ENCODE peak calls at places on chromosomes 4 and X, in six cellular contexts. W, P, T, S, B and C are unnamed samples. For H3K4me1 and H3K36me3, the result is how much of the 10 kb centered on the place peaks cover.

GRCh38 chrX:107482046-107482445 is 32.6 kb downstream of the FRMPD3 start:
- DNase-seq in T (no peak), P (no peak), S (no peak), W (no peak), B (no peak), C (no peak)

GRCh38 chr4:151048913-151049312 is 33.8 kb upstream of the LRBA start:
- DNase-seq in T (no peak), P (no peak), W (peak), B (no peak), S (peak), C (no peak)

GRCh38 chr4:21290562-21290961 is 590.3 kb downstream of the PACRGL start:
- DNase-seq in S (no peak), B (no peak), T (no peak), P (no peak), W (no peak), C (no peak)

GRCh38 chr4:159137176-159137575 is 34.3 kb downstream of the RAPGEF2 start:
- DNase-seq in W (no peak), P (no peak), B (peak), T (no peak), S (no peak), C (no peak)

GRCh38 chrX:130114141-130114561 is 3.9 kb upstream of the ELF4 start:
- DNase-seq in S (no peak), T (no peak), B (no peak), W (no peak), P (no peak), C (no peak)

GRCh38 chr4:153297116-153297515 is 47.4 kb upstream of the MND1 start:
- DNase-seq in S (no peak), W (no peak), T (no peak), P (no peak), B (no peak), C (no peak)

GRCh38 chr4:56976878-56977320 is 507 bp downstream of the NOA1 start:
- DNase-seq in T (peak), S (peak), B (peak), P (peak), W (peak), C (peak)

GRCh38 chr4:109334129-109334528 is 31.7 kb upstream of the COL25A1 start:
- DNase-seq in B (no peak), T (no peak), W (no peak), P (no peak), S (no peak), C (no peak)

GRCh38 chr4:124806403-124806802 is 93.9 kb upstream of the ANKRD50 start:
- DNase-seq in P (no peak), B (no peak), W (no peak), S (no peak), T (no peak), C (peak)

GRCh38 chr4:1413687-1414479 is 7.6 kb upstream of the NKX1-1 start:
- DNase-seq in P (peak), B (no peak), S (peak), T (no peak), W (peak), C (no peak)

GRCh38 chrX:53223955-53224859 is 800 bp downstream of the KDM5C start:
- DNase-seq in W (no peak), B (peak), S (no peak), T (no peak), P (peak), C (no peak)

GRCh38 chrX:1527457-1527856 is 9.5 kb downstream of the P2RY8 start:
- DNase-seq in S (no peak), W (no peak), B (no peak), P (no peak), T (no peak), C (no peak)

GRCh38 chr4:123116412-123116811 is 194.0 kb upstream of the NUDT6 start:
- DNase-seq in S (no peak), B (no peak), P (no peak), T (no peak), W (no peak), C (no peak)

GRCh38 chr4:31573554-31573953 is 853.4 kb downstream of the PCDH7 start:
- DNase-seq in T (no peak), S (no peak), B (no peak), W (no peak), P (no peak), C (no peak)

GRCh38 chrX:50068293-50068568 is 132.6 kb downstream of the AKAP4 start:
- DNase-seq in P (no peak), S (no peak), W (no peak), B (no peak), T (no peak), C (no peak)

GRCh38 chr4:72216539-72217277 is 184.9 kb downstream of the NPFFR2 start:
- DNase-seq in T (no peak), B (no peak), W (no peak), P (peak), S (no peak), C (no peak)

GRCh38 chr4:184599492-184600135 is 49.6 kb downstream of the CASP3 start:
- DNase-seq in P (no peak), W (no peak), S (no peak), T (no peak), B (no peak), C (no peak)

GRCh38 chr4:113707013-113707412 is 54.5 kb downstream of the CAMK2D start:
- DNase-seq in P (no peak), B (no peak), S (no peak), W (no peak), T (no peak), C (no peak)

GRCh38 chrX:136376713-136377112 is 76.0 kb downstream of the ADGRG4 start:
- DNase-seq in B (no peak), T (no peak), W (no peak), S (no peak), P (no peak), C (no peak)

GRCh38 chr4:141652161-141652778 is 15.9 kb downstream of the IL15 start:
- DNase-seq in W (no peak), S (no peak), P (no peak), B (no peak), T (no peak), C (no peak)

GRCh38 chr4:18676136-18676922 is 654.8 kb upstream of the LCORL start:
- DNase-seq in B (no peak), W (peak), S (no peak), T (no peak), P (no peak), C (no peak)

GRCh38 chrX:135185795-135186443 is 14.7 kb upstream of the CT55 start:
- DNase-seq in P (no peak), S (peak), T (no peak), W (peak), B (no peak), C (peak)

GRCh38 chr4:170391066-170391754 is 301.5 kb upstream of the AADAT start:
- DNase-seq in P (no peak), B (no peak), T (no peak), W (no peak), S (no peak), C (no peak)

GRCh38 chr4:74365761-74366160 is 816 bp downstream of the EREG start:
- DNase-seq in B (peak), S (peak), W (no peak), P (peak), T (peak), C (peak)

GRCh38 chrX:98338544-98338943 is 1454.8 kb downstream of the RPA4 start:
- DNase-seq in P (no peak), W (no peak), B (no peak), S (no peak), T (no peak), C (no peak)

GRCh38 chrX:119238557-119238956 is 2.5 kb downstream of the PGRMC1 start:
- DNase-seq in P (no peak), T (no peak), S (no peak), B (no peak), W (no peak), C (no peak)

GRCh38 chrX:78643106-78643505 is 16.0 kb downstream of the RTL3 start:
- DNase-seq in S (no peak), B (no peak), T (no peak), W (no peak), P (no peak), C (no peak)

GRCh38 chr4:76212851-76213414 is 691 bp downstream of the SCARB2 start:
- DNase-seq in T (no peak), S (no peak), W (peak), P (no peak), B (peak), C (no peak)
- H3K4me1 ChIP-seq in T (half or more), S (under half), W (under half), P (under half), B (under half), C (under half)

DNA sequence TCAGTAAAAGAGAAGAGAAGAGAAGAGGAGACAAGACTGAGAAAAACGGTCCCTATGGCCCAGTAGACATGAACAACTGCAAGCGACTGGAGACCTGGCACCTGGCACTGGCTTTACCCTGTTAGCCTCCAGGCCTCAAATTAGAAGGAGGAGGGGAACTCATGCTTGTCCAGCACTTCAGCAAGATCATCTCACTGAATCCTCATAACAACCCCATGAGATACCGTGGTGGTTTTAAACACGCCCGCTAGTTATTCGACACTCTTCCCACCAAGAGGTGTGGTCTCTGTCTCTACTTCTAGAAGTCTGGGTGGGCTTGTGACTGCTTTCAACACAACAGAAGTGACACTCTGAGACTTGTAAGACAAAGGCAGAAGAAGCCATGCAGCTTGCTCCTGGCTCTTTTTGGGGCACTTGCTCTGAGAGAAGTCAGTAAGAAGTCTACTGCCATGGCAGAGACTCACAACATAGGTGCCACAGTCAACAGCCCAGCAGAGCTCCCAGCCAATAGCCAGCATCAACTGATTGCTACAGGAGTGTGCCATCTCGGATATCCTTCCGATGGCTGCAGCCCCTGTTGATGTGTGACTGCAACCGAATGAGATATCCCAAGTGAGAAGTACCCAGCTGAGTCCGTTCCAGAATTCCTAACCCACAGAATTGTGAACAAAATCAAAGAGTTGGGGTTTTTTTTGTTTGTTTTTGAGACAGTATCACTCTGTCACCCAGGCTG is 34.1 kb upstream of the BCOR start:
- DNase-seq in T (no peak), P (no peak), B (no peak), W (no peak), S (no peak), C (no peak)
- H3K4me3 ChIP-seq in T (no peak), P (no peak), B (no peak), W (no peak), S (no peak), C (no peak)

GRCh38 chr4:156677656-156678055 is 293.9 kb downstream of the PDGFC start:
- DNase-seq in T (no peak), B (no peak), P (no peak), S (no peak), W (no peak), C (no peak)
- H3K36me3 ChIP-seq in T (under half), B (under half), P (under half), S (under half), W (under half), C (under half)

DNA sequence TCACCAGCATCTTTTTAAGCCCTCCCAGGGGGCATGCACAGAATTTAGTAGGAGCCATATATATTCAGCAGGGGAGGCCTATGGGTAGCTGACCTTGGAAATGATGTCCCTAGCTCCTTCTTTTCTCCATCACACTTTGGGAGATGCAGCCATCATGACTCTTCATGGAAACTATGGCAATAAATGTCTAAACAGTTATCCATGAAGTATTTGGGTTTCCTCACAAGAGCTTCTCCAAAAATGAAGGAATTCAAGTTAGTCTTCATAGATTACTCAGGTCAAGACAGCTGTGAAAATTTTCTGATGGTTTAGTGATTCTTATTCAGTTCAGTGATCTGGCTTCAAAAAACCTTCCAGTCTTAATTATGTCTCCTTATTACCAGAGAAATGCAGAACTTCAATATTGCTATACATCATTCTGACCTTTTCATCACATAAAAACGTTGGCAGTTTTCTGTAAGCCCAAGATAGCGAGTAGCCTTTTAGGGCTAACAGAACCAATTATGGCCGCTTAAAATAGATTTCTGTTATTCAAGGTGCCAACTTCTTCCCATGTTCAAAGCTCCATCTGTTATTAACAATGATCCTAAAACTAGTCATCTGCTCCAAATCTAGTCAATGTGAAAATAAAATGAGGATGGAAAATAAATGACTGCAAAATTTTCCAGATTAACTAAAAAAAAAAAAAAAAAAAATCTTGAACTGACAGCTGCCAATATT is 52.5 kb downstream of the TMEM156 start:
- DNase-seq in T (no peak), B (no peak), W (no peak), P (no peak), S (no peak), C (no peak)
- H3K4me1 ChIP-seq in T (under half), B (under half), W (under half), P (under half), S (under half), C (under half)

DNA sequence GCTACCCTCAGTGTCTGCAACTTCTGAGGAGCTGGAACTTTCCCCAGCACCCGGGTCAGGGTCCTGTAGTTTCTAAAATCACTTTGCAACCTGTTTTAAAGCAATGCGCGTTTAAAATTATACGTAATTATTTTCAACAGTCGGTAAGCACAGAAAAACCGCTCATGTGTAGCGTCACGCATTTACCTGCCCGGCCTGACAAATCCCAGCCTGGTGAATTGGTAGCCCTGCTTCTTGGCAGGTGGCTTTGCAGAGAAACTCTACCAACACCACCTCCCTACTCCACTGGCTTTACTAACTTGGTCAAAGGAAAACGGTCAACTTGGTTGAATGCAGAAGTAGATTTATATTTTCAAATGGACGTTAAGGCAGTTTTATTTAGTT is 651 bp downstream of the BANK1 start:
- DNase-seq in W (no peak), B (no peak), P (no peak), T (peak), S (no peak), C (no peak)
- H3K4me3 ChIP-seq in W (peak), B (peak), P (peak), T (peak), S (no peak), C (no peak)

DNA sequence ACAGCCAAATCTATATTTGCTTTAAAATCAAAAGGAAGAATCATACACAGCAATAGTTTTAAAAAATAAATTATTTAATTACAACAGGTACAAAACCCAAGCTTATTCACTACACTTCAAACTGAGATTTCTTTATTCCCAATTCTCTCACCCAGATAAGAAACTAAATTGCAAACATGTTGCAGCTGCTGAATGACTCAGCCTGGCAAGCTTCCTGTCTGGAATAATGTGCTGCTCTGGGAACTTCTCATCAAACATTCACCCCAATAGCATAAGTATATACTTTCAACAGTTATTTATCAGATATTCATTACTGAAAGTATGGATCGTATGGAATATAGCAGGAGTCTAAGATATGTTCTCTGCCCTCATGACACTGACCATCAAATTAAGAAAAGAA is 43.0 kb upstream of the GABRA2 start:
- DNase-seq in P (no peak), S (no peak), B (no peak), T (no peak), W (peak), C (no peak)
- H3K36me3 ChIP-seq in P (under half), S (under half), B (under half), T (under half), W (under half), C (under half)

GRCh38 chr4:152103181-152103901 is 342.5 kb upstream of the GATB start:
- DNase-seq in S (no peak), W (no peak), T (no peak), P (no peak), B (no peak), C (no peak)
- H3K4me1 ChIP-seq in S (under half), W (under half), T (under half), P (under half), B (under half), C (under half)

DNA sequence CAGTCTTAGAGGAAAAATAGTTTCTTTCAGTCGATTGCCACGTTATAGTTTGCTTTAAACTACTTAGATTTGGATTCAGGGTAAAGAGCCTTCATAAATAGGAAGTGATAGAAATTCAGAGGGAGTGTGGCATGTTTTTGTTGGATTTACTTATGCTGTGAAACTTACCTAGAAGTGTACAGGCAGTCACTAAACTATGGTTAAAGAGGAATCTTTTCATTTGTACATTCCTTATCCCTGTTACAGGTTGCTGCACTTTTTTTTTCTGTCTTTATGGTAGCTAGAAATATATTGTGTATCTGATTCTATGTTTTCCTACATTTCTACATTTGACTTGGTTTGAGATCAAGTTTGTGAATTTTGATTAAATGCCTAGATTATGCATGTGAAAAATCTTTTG is 19.1 kb downstream of the WWC2 start:
- DNase-seq in B (no peak), S (no peak), P (no peak), W (no peak), T (no peak), C (no peak)
- H3K4me3 ChIP-seq in B (no peak), S (peak), P (no peak), W (no peak), T (no peak), C (no peak)